ENCODE peak calls at places on chromosomes 12 and 14, in four cellular contexts. H is HCT116, K is K562, B is H1. G is an unnamed sample.

GRCh38 chr14:100116134-100116533 is 43.3 kb downstream of the DEGS2 start:
- DNase-seq in H (no peak), K (no peak), B (no peak), G (no peak)

GRCh38 chr12:128551266-128552025 is 272.3 kb downstream of the SLC15A4 start:
- DNase-seq in H (no peak), K (no peak), B (no peak), G (no peak)

GRCh38 chr12:23860019-23860418 is 89.5 kb downstream of the SOX5 start:
- DNase-seq in H (no peak), K (no peak), B (no peak), G (no peak)

GRCh38 chr12:49635656-49636055 is 12.3 kb downstream of the PRPF40B start:
- DNase-seq in H (no peak), K (no peak), B (no peak), G (no peak)

GRCh38 chr14:54282849-54283248 is 114.0 kb upstream of the CDKN3 start:
- DNase-seq in H (no peak), K (no peak), B (no peak), G (no peak)

GRCh38 chr12:9961106-9961505 is 10.1 kb upstream of the CLEC12A start:
- DNase-seq in H (no peak), K (no peak), B (no peak), G (no peak)

GRCh38 chr12:47863467-47863866 is 41.3 kb downstream of the VDR start:
- DNase-seq in H (no peak), K (no peak), B (no peak), G (no peak)

GRCh38 chr14:47040490-47040889 is 388.9 kb upstream of the RPL10L start:
- DNase-seq in H (peak), K (no peak), B (no peak), G (peak)

GRCh38 chr14:54322668-54323380 is 74.0 kb upstream of the CDKN3 start:
- DNase-seq in H (no peak), K (no peak), B (no peak), G (no peak)

GRCh38 chr14:90540437-90540836 is 143.6 kb downstream of the CALM1 start:
- DNase-seq in H (no peak), K (no peak), B (no peak), G (no peak)

GRCh38 chr12:75366629-75367028 is 24.3 kb upstream of the GLIPR1L2 start:
- DNase-seq in H (no peak), K (no peak), B (no peak), G (peak)

GRCh38 chr12:4700621-4701026 is 19.6 kb upstream of the GALNT8 start:
- DNase-seq in H (no peak), K (no peak), B (no peak), G (no peak)
- TF ChIP-seq YY1 in H (no peak), K (no peak), B (no peak), G (no peak)

DNA sequence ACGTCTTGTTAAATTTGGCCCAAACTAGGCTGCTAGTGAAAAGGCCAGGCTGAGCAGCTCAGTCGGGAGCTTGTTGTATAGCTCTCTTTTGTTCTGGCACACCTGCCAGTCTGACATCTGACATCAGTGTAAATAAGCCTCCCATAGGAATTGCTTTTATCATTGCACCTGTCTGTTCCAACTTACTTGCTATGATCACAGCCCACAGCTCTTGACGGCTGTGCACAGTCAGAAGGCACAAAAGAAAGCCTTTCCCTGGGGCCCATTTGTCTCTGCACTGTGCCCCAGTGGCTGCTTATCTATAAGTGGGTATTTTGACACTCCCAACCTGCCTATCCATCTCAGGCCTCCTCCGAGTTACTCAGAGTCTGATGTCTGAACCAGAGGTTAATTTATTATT is 324.5 kb downstream of the NUAK1 start:
- DNase-seq in H (no peak), K (no peak), B (no peak), G (no peak)
- TF ChIP-seq YY1 in H (no peak), K (no peak), B (no peak), G (no peak)

DNA sequence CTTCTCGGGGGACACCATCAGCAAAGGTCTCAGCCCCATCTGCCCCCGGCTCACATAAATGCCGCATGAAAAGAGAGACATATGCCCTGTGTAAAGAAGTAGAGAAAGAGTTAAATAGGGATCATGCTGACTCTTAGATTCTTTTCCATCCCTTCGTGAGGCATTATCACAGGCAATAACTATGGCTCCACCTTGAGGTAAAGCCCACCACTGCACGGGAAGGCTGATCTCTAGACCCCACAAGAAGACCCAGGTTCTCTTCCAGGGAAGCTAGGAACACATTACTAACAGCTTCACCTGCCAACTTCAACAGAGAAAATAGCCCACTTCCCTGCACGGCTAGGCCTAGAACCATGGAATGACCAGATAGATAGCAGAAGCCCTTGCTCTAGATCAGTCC is 14.1 kb upstream of the NOP2 start:
- DNase-seq in H (no peak), K (no peak), B (no peak), G (peak)
- TF ChIP-seq YY1 in H (no peak), K (no peak), B (no peak), G (no peak)

DNA sequence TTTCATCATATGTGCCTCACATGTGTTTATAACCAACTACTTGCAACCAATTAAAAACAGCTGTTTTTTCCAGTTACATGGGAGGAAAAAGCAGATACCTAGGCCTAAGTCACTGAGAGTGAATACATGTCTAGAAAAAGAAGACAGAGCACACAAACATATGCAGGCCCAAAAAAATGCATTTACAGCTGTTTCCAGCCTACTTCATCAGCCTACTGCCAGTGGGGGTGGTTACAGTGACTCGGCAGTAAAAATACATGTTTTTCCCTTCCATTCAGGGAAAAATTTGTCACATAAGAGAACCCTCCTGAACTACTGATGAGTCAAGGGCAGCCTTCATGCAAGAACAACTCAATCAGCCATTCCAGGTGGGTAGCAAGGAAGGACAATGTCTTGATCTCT is 83.9 kb downstream of the DCAF5 start:
- DNase-seq in H (no peak), K (peak), B (no peak), G (no peak)
- TF ChIP-seq YY1 in H (no peak), K (no peak), B (no peak), G (no peak)

G was measured in NT2/D1.